ENCODE peak calls at places on chromosomes 7 and 10, in nine cellular contexts. W, I, G, S, E, T, C, U and A are unnamed samples.

GRCh38 chr10:105793071-105793470 is 1152.0 kb downstream of the SORCS3 start:
- DNase-seq in C (no peak), T (no peak), E (peak), U (no peak), S (no peak), I (no peak), G (no peak), W (no peak), A (no peak)

GRCh38 chr7:43876266-43876665 is 6.9 kb upstream of the MRPS24 start:
- DNase-seq in U (no peak), G (no peak), C (no peak), T (no peak), I (no peak), S (no peak), E (no peak), W (no peak), A (no peak)

GRCh38 chr7:33873981-33874750 is 31.2 kb upstream of the BMPER start:
- DNase-seq in I (no peak), W (peak), C (no peak), U (no peak), E (peak), T (no peak), S (no peak), G (no peak), A (no peak)

GRCh38 chr10:5829267-5829666 is 16.0 kb upstream of the GDI2 start:
- DNase-seq in W (no peak), E (no peak), T (no peak), G (no peak), I (no peak), U (no peak), S (no peak), C (no peak), A (no peak)

GRCh38 chr10:130127612-130128607 is 8.3 kb upstream of the GLRX3 start:
- DNase-seq in S (peak), C (no peak), E (peak), T (peak), I (peak), W (peak), U (peak), G (peak), A (peak)

GRCh38 chr7:44280993-44281721 is 44.2 kb downstream of the CAMK2B start:
- DNase-seq in S (no peak), I (no peak), E (no peak), G (peak), W (no peak), C (no peak), T (peak), U (peak), A (no peak)

GRCh38 chr10:47173929-47174442 is 126.0 kb upstream of the GDF10 start:
- DNase-seq in I (no peak), E (no peak), U (no peak), G (no peak), W (no peak), C (no peak), S (no peak), T (no peak), A (no peak)

GRCh38 chr7:73437699-73438416 is 4.3 kb downstream of the FZD9 start:
- DNase-seq in I (no peak), U (no peak), S (no peak), W (no peak), E (no peak), T (no peak), C (no peak), G (no peak), A (no peak)

GRCh38 chr10:13939391-13939790 is 352.6 kb downstream of the PRPF18 start:
- DNase-seq in W (peak), E (no peak), T (no peak), S (no peak), U (no peak), G (no peak), I (no peak), C (no peak), A (no peak)

GRCh38 chr7:157737151-157738063 is 400.6 kb downstream of the DNAJB6 start:
- DNase-seq in T (no peak), C (no peak), U (no peak), G (no peak), I (no peak), W (no peak), E (no peak), S (no peak), A (no peak)

GRCh38 chr7:5595545-5596045 is 172.0 kb upstream of the TNRC18 start:
- DNase-seq in E (peak), W (peak), S (no peak), G (no peak), I (peak), C (no peak), U (no peak), T (no peak), A (no peak)

GRCh38 chr7:45662540-45663166 is 88.5 kb downstream of the ADCY1 start:
- DNase-seq in E (no peak), C (no peak), S (no peak), W (no peak), U (no peak), G (peak), I (no peak), T (no peak), A (peak)

GRCh38 chr10:80202934-80203834 is 2.2 kb downstream of the ANXA11 start:
- DNase-seq in I (peak), U (peak), W (peak), G (peak), T (peak), C (no peak), S (peak), E (peak), A (peak)

GRCh38 chr7:96710544-96710943 is 898 bp upstream of the SEM1 start:
- DNase-seq in G (no peak), W (no peak), U (no peak), E (no peak), S (no peak), T (no peak), C (no peak), I (no peak), A (no peak)

GRCh38 chr10:112988839-112989406 is 38.9 kb downstream of the TCF7L2 start:
- DNase-seq in W (no peak), U (no peak), E (no peak), C (no peak), I (no peak), G (no peak), S (no peak), T (no peak), A (no peak)

GRCh38 chr10:24096281-24096680 is 112.7 kb upstream of the KIAA1217 start:
- DNase-seq in I (no peak), T (no peak), E (no peak), S (no peak), U (no peak), W (no peak), C (no peak), G (no peak), A (no peak)

GRCh38 chr10:7507887-7508726 is 97.3 kb upstream of the SFMBT2 start:
- DNase-seq in U (no peak), I (no peak), C (no peak), E (no peak), S (no peak), G (no peak), W (no peak), T (no peak), A (no peak)

GRCh38 chr7:132760241-132760616 is 184.0 kb upstream of the PLXNA4 start:
- DNase-seq in C (no peak), I (no peak), U (no peak), S (no peak), G (no peak), W (no peak), T (no peak), E (peak), A (no peak)

GRCh38 chr10:82668266-82668665 is 793.3 kb downstream of the NRG3 start:
- DNase-seq in C (no peak), U (no peak), I (no peak), E (peak), W (peak), S (no peak), T (no peak), G (no peak), A (no peak)

GRCh38 chr7:115910541-115911164 is 119.9 kb downstream of the TFEC start:
- DNase-seq in W (peak), I (peak), T (no peak), U (no peak), E (peak), S (no peak), G (no peak), C (no peak), A (no peak)

GRCh38 chr7:50399635-50400034 is 50.5 kb downstream of the FIGNL1 start:
- DNase-seq in T (no peak), W (no peak), E (no peak), I (no peak), S (no peak), U (no peak), G (no peak), C (no peak), A (no peak)